ENCODE peak calls at places on chromosomes 3 and 15, in seven cellular contexts. One of them, this sample, is unnamed.

GRCh38 chr15:77607111-77607893 is 25.4 kb downstream of the LINGO1 start:
- DNase-seq in activated T-cell treated with anti-CD3 and anti-CD28 coated beads for 1 hour: no peak
- DNase-seq in IMR-90: peak; percentile 39
- DNase-seq in stimulated activated naive CD8-positive, alpha-beta T cell treated with anti-CD3 and anti-CD28 coated beads, Interleukin-15, Interleukin-2, amounts not matched to agents 100 U/mL and 50 U/mL, for 24 hours: no peak
- DNase-seq in lower leg skin: no peak
- DNase-seq in HEK293T: no peak
- DNase-seq in stimulated activated CD8-positive, alpha-beta memory T cell treated with anti-CD3 and anti-CD28 coated beads, Interleukin-12 subunit alpha, Interleukin-12 subunit beta, amount 100 ng/mL, for 4 hours: no peak
- DNase-seq in this sample: no peak

GRCh38 chr3:190073264-190073663 is 47.4 kb downstream of the P3H2 start:
- DNase-seq in activated T-cell treated with anti-CD3 and anti-CD28 coated beads for 1 hour: no peak
- DNase-seq in stimulated activated naive CD8-positive, alpha-beta T cell treated with anti-CD3 and anti-CD28 coated beads, Interleukin-15, Interleukin-2, amounts not matched to agents 100 U/mL and 50 U/mL, for 24 hours: no peak
- DNase-seq in lower leg skin: no peak
- DNase-seq in HEK293T: no peak
- DNase-seq in IMR-90: peak; percentile 39
- DNase-seq in stimulated activated CD8-positive, alpha-beta memory T cell treated with anti-CD3 and anti-CD28 coated beads, Interleukin-12 subunit alpha, Interleukin-12 subunit beta, amount 100 ng/mL, for 4 hours: no peak
- DNase-seq in this sample: no peak

GRCh38 chr15:77533986-77534385 is 98.7 kb downstream of the LINGO1 start:
- DNase-seq in activated T-cell treated with anti-CD3 and anti-CD28 coated beads for 1 hour: no peak
- DNase-seq in HEK293T: no peak
- DNase-seq in IMR-90: no peak
- DNase-seq in lower leg skin: no peak
- DNase-seq in stimulated activated naive CD8-positive, alpha-beta T cell treated with anti-CD3 and anti-CD28 coated beads, Interleukin-15, Interleukin-2, amounts not matched to agents 100 U/mL and 50 U/mL, for 24 hours: no peak
- DNase-seq in stimulated activated CD8-positive, alpha-beta memory T cell treated with anti-CD3 and anti-CD28 coated beads, Interleukin-12 subunit alpha, Interleukin-12 subunit beta, amount 100 ng/mL, for 4 hours: no peak
- DNase-seq in this sample: no peak

GRCh38 chr3:107752202-107752990 is 229.6 kb downstream of the BBX start:
- DNase-seq in stimulated activated CD8-positive, alpha-beta memory T cell treated with anti-CD3 and anti-CD28 coated beads, Interleukin-12 subunit alpha, Interleukin-12 subunit beta, amount 100 ng/mL, for 4 hours: no peak
- DNase-seq in activated T-cell treated with anti-CD3 and anti-CD28 coated beads for 1 hour: no peak
- DNase-seq in lower leg skin: no peak
- DNase-seq in HEK293T: peak; percentile 29
- DNase-seq in IMR-90: peak; percentile 41
- DNase-seq in stimulated activated naive CD8-positive, alpha-beta T cell treated with anti-CD3 and anti-CD28 coated beads, Interleukin-15, Interleukin-2, amounts not matched to agents 100 U/mL and 50 U/mL, for 24 hours: no peak
- DNase-seq in this sample: no peak

GRCh38 chr15:51576911-51577500 is 45.6 kb downstream of the DMXL2 start:
- DNase-seq in stimulated activated CD8-positive, alpha-beta memory T cell treated with anti-CD3 and anti-CD28 coated beads, Interleukin-12 subunit alpha, Interleukin-12 subunit beta, amount 100 ng/mL, for 4 hours: no peak
- DNase-seq in activated T-cell treated with anti-CD3 and anti-CD28 coated beads for 1 hour: no peak
- DNase-seq in IMR-90: peak; percentile 19
- DNase-seq in stimulated activated naive CD8-positive, alpha-beta T cell treated with anti-CD3 and anti-CD28 coated beads, Interleukin-15, Interleukin-2, amounts not matched to agents 100 U/mL and 50 U/mL, for 24 hours: no peak
- DNase-seq in HEK293T: peak; percentile 4
- DNase-seq in lower leg skin: no peak
- DNase-seq in this sample: no peak

GRCh38 chr3:71064288-71064975 is 519.1 kb downstream of the FOXP1 start:
- DNase-seq in IMR-90: peak; percentile 68
- DNase-seq in stimulated activated CD8-positive, alpha-beta memory T cell treated with anti-CD3 and anti-CD28 coated beads, Interleukin-12 subunit alpha, Interleukin-12 subunit beta, amount 100 ng/mL, for 4 hours: peak; percentile 54
- DNase-seq in activated T-cell treated with anti-CD3 and anti-CD28 coated beads for 1 hour: peak; percentile 47
- DNase-seq in lower leg skin: no peak
- DNase-seq in stimulated activated naive CD8-positive, alpha-beta T cell treated with anti-CD3 and anti-CD28 coated beads, Interleukin-15, Interleukin-2, amounts not matched to agents 100 U/mL and 50 U/mL, for 24 hours: peak; percentile 50
- DNase-seq in HEK293T: peak; percentile 40
- DNase-seq in this sample: no peak

GRCh38 chr3:31166249-31166885 is 271.9 kb upstream of the GADL1 start:
- DNase-seq in stimulated activated naive CD8-positive, alpha-beta T cell treated with anti-CD3 and anti-CD28 coated beads, Interleukin-15, Interleukin-2, amounts not matched to agents 100 U/mL and 50 U/mL, for 24 hours: no peak
- DNase-seq in stimulated activated CD8-positive, alpha-beta memory T cell treated with anti-CD3 and anti-CD28 coated beads, Interleukin-12 subunit alpha, Interleukin-12 subunit beta, amount 100 ng/mL, for 4 hours: no peak
- DNase-seq in HEK293T: no peak
- DNase-seq in activated T-cell treated with anti-CD3 and anti-CD28 coated beads for 1 hour: no peak
- DNase-seq in IMR-90: peak; percentile 84
- DNase-seq in lower leg skin: no peak
- DNase-seq in this sample: no peak

GRCh38 chr15:52745326-52746161 is 44.6 kb downstream of the ONECUT1 start:
- DNase-seq in lower leg skin: no peak
- DNase-seq in stimulated activated CD8-positive, alpha-beta memory T cell treated with anti-CD3 and anti-CD28 coated beads, Interleukin-12 subunit alpha, Interleukin-12 subunit beta, amount 100 ng/mL, for 4 hours: no peak
- DNase-seq in IMR-90: no peak
- DNase-seq in activated T-cell treated with anti-CD3 and anti-CD28 coated beads for 1 hour: no peak
- DNase-seq in HEK293T: no peak
- DNase-seq in stimulated activated naive CD8-positive, alpha-beta T cell treated with anti-CD3 and anti-CD28 coated beads, Interleukin-15, Interleukin-2, amounts not matched to agents 100 U/mL and 50 U/mL, for 24 hours: no peak
- DNase-seq in this sample: no peak

GRCh38 chr3:126782554-126782953 is 78.5 kb downstream of the CHCHD6 start:
- DNase-seq in stimulated activated naive CD8-positive, alpha-beta T cell treated with anti-CD3 and anti-CD28 coated beads, Interleukin-15, Interleukin-2, amounts not matched to agents 100 U/mL and 50 U/mL, for 24 hours: no peak
- DNase-seq in activated T-cell treated with anti-CD3 and anti-CD28 coated beads for 1 hour: no peak
- DNase-seq in lower leg skin: peak; percentile 65
- DNase-seq in HEK293T: no peak
- DNase-seq in stimulated activated CD8-positive, alpha-beta memory T cell treated with anti-CD3 and anti-CD28 coated beads, Interleukin-12 subunit alpha, Interleukin-12 subunit beta, amount 100 ng/mL, for 4 hours: no peak
- DNase-seq in IMR-90: peak; percentile 87
- DNase-seq in this sample: no peak

GRCh38 chr15:68517285-68517711 is 61.5 kb upstream of the CORO2B start:
- DNase-seq in HEK293T: no peak
- DNase-seq in stimulated activated naive CD8-positive, alpha-beta T cell treated with anti-CD3 and anti-CD28 coated beads, Interleukin-15, Interleukin-2, amounts not matched to agents 100 U/mL and 50 U/mL, for 24 hours: no peak
- DNase-seq in stimulated activated CD8-positive, alpha-beta memory T cell treated with anti-CD3 and anti-CD28 coated beads, Interleukin-12 subunit alpha, Interleukin-12 subunit beta, amount 100 ng/mL, for 4 hours: no peak
- DNase-seq in IMR-90: no peak
- DNase-seq in activated T-cell treated with anti-CD3 and anti-CD28 coated beads for 1 hour: no peak
- DNase-seq in lower leg skin: no peak
- DNase-seq in this sample: no peak

GRCh38 chr15:94297543-94297942 is 66.2 kb downstream of the MCTP2 start:
- DNase-seq in activated T-cell treated with anti-CD3 and anti-CD28 coated beads for 1 hour: no peak
- DNase-seq in IMR-90: no peak
- DNase-seq in lower leg skin: no peak
- DNase-seq in stimulated activated naive CD8-positive, alpha-beta T cell treated with anti-CD3 and anti-CD28 coated beads, Interleukin-15, Interleukin-2, amounts not matched to agents 100 U/mL and 50 U/mL, for 24 hours: no peak
- DNase-seq in HEK293T: no peak
- DNase-seq in stimulated activated CD8-positive, alpha-beta memory T cell treated with anti-CD3 and anti-CD28 coated beads, Interleukin-12 subunit alpha, Interleukin-12 subunit beta, amount 100 ng/mL, for 4 hours: no peak
- DNase-seq in this sample: no peak

GRCh38 chr15:68337826-68338225 is 60.3 kb downstream of the FEM1B start:
- DNase-seq in stimulated activated CD8-positive, alpha-beta memory T cell treated with anti-CD3 and anti-CD28 coated beads, Interleukin-12 subunit alpha, Interleukin-12 subunit beta, amount 100 ng/mL, for 4 hours: no peak
- DNase-seq in lower leg skin: no peak
- DNase-seq in stimulated activated naive CD8-positive, alpha-beta T cell treated with anti-CD3 and anti-CD28 coated beads, Interleukin-15, Interleukin-2, amounts not matched to agents 100 U/mL and 50 U/mL, for 24 hours: no peak
- DNase-seq in activated T-cell treated with anti-CD3 and anti-CD28 coated beads for 1 hour: no peak
- DNase-seq in IMR-90: no peak
- DNase-seq in HEK293T: no peak
- DNase-seq in this sample: no peak

This sample was measured in HuH-7.5.